ENCODE peak calls at places on chromosome 18, in seven cellular contexts. One of them, this sample, is unnamed.

GRCh38 chr18:32930695-32931301 is 158.0 kb upstream of the KLHL14 start:
- DNase-seq in heart left ventricle: no peak
- DNase-seq in kidney epithelial cell: no peak
- DNase-seq in non-pigmented ciliary epithelial cell: no peak
- DNase-seq in IMR-90: peak
- DNase-seq in NCI-H2029 treated with DMSO at 0.1 percent for 48 hours: peak
- DNase-seq in nucleus accumbens: no peak
- DNase-seq in this sample: peak

GRCh38 chr18:48356151-48356745 is 52.9 kb downstream of the ZBTB7C start:
- DNase-seq in IMR-90: no peak
- DNase-seq in non-pigmented ciliary epithelial cell: no peak
- DNase-seq in kidney epithelial cell: no peak
- DNase-seq in NCI-H2029 treated with DMSO at 0.1 percent for 48 hours: no peak
- DNase-seq in nucleus accumbens: no peak
- DNase-seq in heart left ventricle: no peak
- DNase-seq in this sample: no peak

GRCh38 chr18:26943906-26944305 is 78.4 kb upstream of the AQP4 start:
- DNase-seq in kidney epithelial cell: no peak
- DNase-seq in heart left ventricle: no peak
- DNase-seq in NCI-H2029 treated with DMSO at 0.1 percent for 48 hours: no peak
- DNase-seq in non-pigmented ciliary epithelial cell: no peak
- DNase-seq in nucleus accumbens: no peak
- DNase-seq in IMR-90: no peak
- DNase-seq in this sample: peak

GRCh38 chr18:48948112-48949050 is 2.4 kb downstream of the SMAD7 start:
- DNase-seq in NCI-H2029 treated with DMSO at 0.1 percent for 48 hours: no peak
- DNase-seq in non-pigmented ciliary epithelial cell: no peak
- DNase-seq in IMR-90: peak
- DNase-seq in heart left ventricle: no peak
- DNase-seq in nucleus accumbens: no peak
- DNase-seq in kidney epithelial cell: no peak
- DNase-seq in this sample: peak

GRCh38 chr18:2953935-2954641 is 58.9 kb downstream of the LPIN2 start:
- DNase-seq in heart left ventricle: no peak
- DNase-seq in IMR-90: no peak
- DNase-seq in NCI-H2029 treated with DMSO at 0.1 percent for 48 hours: no peak
- DNase-seq in non-pigmented ciliary epithelial cell: no peak
- DNase-seq in kidney epithelial cell: no peak
- DNase-seq in nucleus accumbens: no peak
- DNase-seq in this sample: no peak

GRCh38 chr18:41858761-41859555 is 96.1 kb upstream of the PIK3C3 start:
- DNase-seq in NCI-H2029 treated with DMSO at 0.1 percent for 48 hours: no peak
- DNase-seq in non-pigmented ciliary epithelial cell: no peak
- DNase-seq in heart left ventricle: no peak
- DNase-seq in kidney epithelial cell: no peak
- DNase-seq in nucleus accumbens: no peak
- DNase-seq in IMR-90: no peak
- DNase-seq in this sample: no peak

GRCh38 chr18:67300498-67300897 is 216.0 kb downstream of the DSEL start:
- DNase-seq in IMR-90: no peak
- DNase-seq in kidney epithelial cell: no peak
- DNase-seq in nucleus accumbens: no peak
- DNase-seq in heart left ventricle: no peak
- DNase-seq in NCI-H2029 treated with DMSO at 0.1 percent for 48 hours: no peak
- DNase-seq in non-pigmented ciliary epithelial cell: no peak
- DNase-seq in this sample: no peak

GRCh38 chr18:11799066-11799465 is 52.1 kb upstream of the CHMP1B start:
- DNase-seq in nucleus accumbens: no peak
- DNase-seq in non-pigmented ciliary epithelial cell: no peak
- DNase-seq in kidney epithelial cell: no peak
- DNase-seq in heart left ventricle: no peak
- DNase-seq in IMR-90: no peak
- DNase-seq in NCI-H2029 treated with DMSO at 0.1 percent for 48 hours: no peak
- DNase-seq in this sample: no peak

GRCh38 chr18:34870916-34871315 is 160.8 kb downstream of the DTNA start:
- DNase-seq in non-pigmented ciliary epithelial cell: no peak
- DNase-seq in IMR-90: no peak
- DNase-seq in heart left ventricle: no peak
- DNase-seq in nucleus accumbens: no peak
- DNase-seq in kidney epithelial cell: no peak
- DNase-seq in NCI-H2029 treated with DMSO at 0.1 percent for 48 hours: no peak
- DNase-seq in this sample: no peak

GRCh38 chr18:74146756-74147155 is 878 bp downstream of the FBXO15 start:
- DNase-seq in NCI-H2029 treated with DMSO at 0.1 percent for 48 hours: no peak
- DNase-seq in non-pigmented ciliary epithelial cell: peak
- DNase-seq in kidney epithelial cell: no peak
- DNase-seq in IMR-90: peak
- DNase-seq in heart left ventricle: no peak
- DNase-seq in nucleus accumbens: no peak
- DNase-seq in this sample: no peak

GRCh38 chr18:1017679-1018078 is 113.0 kb downstream of the ADCYAP1 start:
- DNase-seq in heart left ventricle: no peak
- DNase-seq in kidney epithelial cell: no peak
- DNase-seq in non-pigmented ciliary epithelial cell: no peak
- DNase-seq in NCI-H2029 treated with DMSO at 0.1 percent for 48 hours: no peak
- DNase-seq in IMR-90: no peak
- DNase-seq in nucleus accumbens: no peak
- DNase-seq in this sample: no peak

GRCh38 chr18:28041366-28041765 is 135.6 kb downstream of the CDH2 start:
- DNase-seq in heart left ventricle: no peak
- DNase-seq in IMR-90: peak
- DNase-seq in NCI-H2029 treated with DMSO at 0.1 percent for 48 hours: no peak
- DNase-seq in nucleus accumbens: no peak
- DNase-seq in non-pigmented ciliary epithelial cell: peak
- DNase-seq in kidney epithelial cell: no peak
- DNase-seq in this sample: peak

GRCh38 chr18:12282436-12283039 is 25.5 kb upstream of the TUBB6 start:
- DNase-seq in kidney epithelial cell: no peak
- DNase-seq in nucleus accumbens: no peak
- DNase-seq in non-pigmented ciliary epithelial cell: peak
- DNase-seq in NCI-H2029 treated with DMSO at 0.1 percent for 48 hours: no peak
- DNase-seq in heart left ventricle: no peak
- DNase-seq in IMR-90: peak
- DNase-seq in this sample: no peak

GRCh38 chr18:75210274-75211001 is at the start of gene TSHZ1:
- DNase-seq in nucleus accumbens: peak
- DNase-seq in non-pigmented ciliary epithelial cell: peak
- DNase-seq in heart left ventricle: peak
- DNase-seq in IMR-90: peak
- DNase-seq in NCI-H2029 treated with DMSO at 0.1 percent for 48 hours: peak
- DNase-seq in kidney epithelial cell: peak
- DNase-seq in this sample: peak

GRCh38 chr18:52348209-52348608 is 8.2 kb downstream of the DCC start:
- DNase-seq in nucleus accumbens: no peak
- DNase-seq in IMR-90: no peak
- DNase-seq in heart left ventricle: no peak
- DNase-seq in NCI-H2029 treated with DMSO at 0.1 percent for 48 hours: no peak
- DNase-seq in non-pigmented ciliary epithelial cell: no peak
- DNase-seq in kidney epithelial cell: no peak
- DNase-seq in this sample: peak

GRCh38 chr18:48533340-48534093 is 5.3 kb upstream of the CTIF start:
- DNase-seq in NCI-H2029 treated with DMSO at 0.1 percent for 48 hours: no peak
- DNase-seq in non-pigmented ciliary epithelial cell: no peak
- DNase-seq in kidney epithelial cell: no peak
- DNase-seq in IMR-90: no peak
- DNase-seq in heart left ventricle: no peak
- DNase-seq in nucleus accumbens: no peak
- DNase-seq in this sample: no peak

GRCh38 chr18:76274470-76275289 is 220.4 kb downstream of the ZNF516 start:
- DNase-seq in NCI-H2029 treated with DMSO at 0.1 percent for 48 hours: no peak
- DNase-seq in nucleus accumbens: no peak
- DNase-seq in heart left ventricle: no peak
- DNase-seq in non-pigmented ciliary epithelial cell: no peak
- DNase-seq in kidney epithelial cell: no peak
- DNase-seq in IMR-90: no peak
- DNase-seq in this sample: peak

GRCh38 chr18:63410792-63411191 is 11.5 kb downstream of the VPS4B start:
- DNase-seq in IMR-90: peak
- DNase-seq in heart left ventricle: no peak
- DNase-seq in non-pigmented ciliary epithelial cell: peak
- DNase-seq in nucleus accumbens: no peak
- DNase-seq in kidney epithelial cell: peak
- DNase-seq in NCI-H2029 treated with DMSO at 0.1 percent for 48 hours: no peak
- DNase-seq in this sample: peak

GRCh38 chr18:58201728-58202405 is 157.8 kb downstream of the NEDD4L start:
- DNase-seq in heart left ventricle: no peak
- DNase-seq in non-pigmented ciliary epithelial cell: no peak
- DNase-seq in kidney epithelial cell: no peak
- DNase-seq in IMR-90: no peak
- DNase-seq in NCI-H2029 treated with DMSO at 0.1 percent for 48 hours: peak
- DNase-seq in nucleus accumbens: no peak
- DNase-seq in this sample: no peak

GRCh38 chr18:57432765-57433400 is 2.3 kb upstream of the ONECUT2 start:
- DNase-seq in heart left ventricle: no peak
- DNase-seq in IMR-90: no peak
- DNase-seq in non-pigmented ciliary epithelial cell: no peak
- DNase-seq in kidney epithelial cell: no peak
- DNase-seq in NCI-H2029 treated with DMSO at 0.1 percent for 48 hours: no peak
- DNase-seq in nucleus accumbens: no peak
- DNase-seq in this sample: no peak

GRCh38 chr18:48860276-48861180 is 90.2 kb downstream of the SMAD7 start:
- DNase-seq in NCI-H2029 treated with DMSO at 0.1 percent for 48 hours: no peak
- DNase-seq in non-pigmented ciliary epithelial cell: no peak
- DNase-seq in nucleus accumbens: no peak
- DNase-seq in kidney epithelial cell: no peak
- DNase-seq in heart left ventricle: no peak
- DNase-seq in IMR-90: no peak
- DNase-seq in this sample: no peak

GRCh38 chr18:10015288-10015701 is 101.5 kb downstream of the VAPA start:
- DNase-seq in kidney epithelial cell: no peak
- DNase-seq in heart left ventricle: no peak
- DNase-seq in non-pigmented ciliary epithelial cell: no peak
- DNase-seq in IMR-90: peak
- DNase-seq in NCI-H2029 treated with DMSO at 0.1 percent for 48 hours: no peak
- DNase-seq in nucleus accumbens: no peak
- DNase-seq in this sample: peak

GRCh38 chr18:63878982-63879381 is 8.5 kb upstream of the SERPINB2 start:
- DNase-seq in kidney epithelial cell: no peak
- DNase-seq in non-pigmented ciliary epithelial cell: no peak
- DNase-seq in IMR-90: no peak
- DNase-seq in NCI-H2029 treated with DMSO at 0.1 percent for 48 hours: no peak
- DNase-seq in heart left ventricle: no peak
- DNase-seq in nucleus accumbens: no peak
- DNase-seq in this sample: no peak

GRCh38 chr18:46211816-46212215 is 107.6 kb downstream of the HAUS1 start:
- DNase-seq in kidney epithelial cell: no peak
- DNase-seq in non-pigmented ciliary epithelial cell: no peak
- DNase-seq in IMR-90: peak
- DNase-seq in heart left ventricle: no peak
- DNase-seq in NCI-H2029 treated with DMSO at 0.1 percent for 48 hours: no peak
- DNase-seq in nucleus accumbens: no peak
- DNase-seq in this sample: no peak

GRCh38 chr18:75139226-75139911 is 69.6 kb downstream of the PTGR3 start:
- DNase-seq in heart left ventricle: no peak
- DNase-seq in kidney epithelial cell: no peak
- DNase-seq in nucleus accumbens: no peak
- DNase-seq in NCI-H2029 treated with DMSO at 0.1 percent for 48 hours: no peak
- DNase-seq in IMR-90: no peak
- DNase-seq in non-pigmented ciliary epithelial cell: no peak
- DNase-seq in this sample: no peak

GRCh38 chr18:66640431-66640830 is 36.5 kb upstream of the CDH19 start:
- DNase-seq in IMR-90: no peak
- DNase-seq in heart left ventricle: peak
- DNase-seq in kidney epithelial cell: no peak
- DNase-seq in non-pigmented ciliary epithelial cell: no peak
- DNase-seq in NCI-H2029 treated with DMSO at 0.1 percent for 48 hours: no peak
- DNase-seq in nucleus accumbens: no peak
- DNase-seq in this sample: peak

GRCh38 chr18:24212939-24213338 is 74.1 kb downstream of the CABYR start:
- DNase-seq in NCI-H2029 treated with DMSO at 0.1 percent for 48 hours: no peak
- DNase-seq in IMR-90: peak
- DNase-seq in kidney epithelial cell: peak
- DNase-seq in nucleus accumbens: no peak
- DNase-seq in non-pigmented ciliary epithelial cell: peak
- DNase-seq in heart left ventricle: no peak
- DNase-seq in this sample: peak

GRCh38 chr18:7133181-7133580 is 15.6 kb upstream of the LAMA1 start:
- DNase-seq in nucleus accumbens: no peak
- DNase-seq in heart left ventricle: no peak
- DNase-seq in non-pigmented ciliary epithelial cell: peak
- DNase-seq in kidney epithelial cell: no peak
- DNase-seq in IMR-90: peak
- DNase-seq in NCI-H2029 treated with DMSO at 0.1 percent for 48 hours: no peak
- DNase-seq in this sample: no peak

GRCh38 chr18:12652861-12653401 is 5.0 kb downstream of the SPIRE1 start:
- DNase-seq in non-pigmented ciliary epithelial cell: no peak
- DNase-seq in nucleus accumbens: no peak
- DNase-seq in heart left ventricle: no peak
- DNase-seq in NCI-H2029 treated with DMSO at 0.1 percent for 48 hours: no peak
- DNase-seq in kidney epithelial cell: no peak
- DNase-seq in IMR-90: peak
- DNase-seq in this sample: peak

GRCh38 chr18:54277899-54278298 is 8.6 kb downstream of the POLI start:
- DNase-seq in NCI-H2029 treated with DMSO at 0.1 percent for 48 hours: no peak
- DNase-seq in heart left ventricle: no peak
- DNase-seq in nucleus accumbens: no peak
- DNase-seq in non-pigmented ciliary epithelial cell: no peak
- DNase-seq in kidney epithelial cell: no peak
- DNase-seq in IMR-90: no peak
- DNase-seq in this sample: no peak

This sample was measured in H4.